ENCODE peak calls at places on chromosomes 13 and 19, in ten cellular contexts. Z is neural progenitor cell, R is small intestine, T is adrenal gland, X is IMR-90, Q is spleen, U is lower leg skin, S is cardiac fibroblast, D is AG04450, G is PC-3. F is an unnamed sample.

GRCh38 chr13:79988573-79988972 is 352.4 kb downstream of the SPRY2 start:
- DNase-seq in X (peak), G (peak), Z (no peak), R (peak), D (no peak), Q (no peak), U (no peak), S (peak), T (no peak), F (peak)

GRCh38 chr19:43507880-43508279 is 3.3 kb upstream of the PHLDB3 start:
- DNase-seq in Q (no peak), G (no peak), D (no peak), T (no peak), U (no peak), S (no peak), X (no peak), Z (no peak), R (peak), F (no peak)

GRCh38 chr19:58091251-58091995 is 6.6 kb downstream of the ZSCAN18 start:
- DNase-seq in G (no peak), R (no peak), S (no peak), U (no peak), Z (no peak), Q (no peak), D (no peak), X (no peak), T (no peak), F (no peak)

GRCh38 chr13:104954210-104954609 is 1581.3 kb downstream of the EFNB2 start:
- DNase-seq in D (no peak), G (no peak), U (no peak), R (no peak), X (no peak), T (no peak), Z (no peak), Q (no peak), S (peak), F (no peak)

GRCh38 chr19:42683917-42684513 is 56.3 kb downstream of the PSG3 start:
- DNase-seq in D (no peak), U (no peak), Z (peak), X (peak), S (peak), R (peak), Q (no peak), T (no peak), G (peak), F (peak)

GRCh38 chr13:35716186-35716585 is 239.7 kb upstream of the MAB21L1 start:
- DNase-seq in D (no peak), G (peak), U (no peak), S (peak), Q (no peak), T (no peak), X (peak), R (no peak), Z (no peak), F (no peak)

GRCh38 chr19:11138659-11139526 is 16.7 kb downstream of the SPC24 start:
- DNase-seq in U (peak), R (no peak), G (peak), D (no peak), Q (peak), X (peak), S (peak), Z (peak), T (peak), F (peak)

GRCh38 chr19:38049105-38049649 is 142.2 kb downstream of the SIPA1L3 start:
- DNase-seq in S (peak), D (no peak), G (no peak), X (no peak), Z (no peak), Q (peak), R (peak), T (no peak), U (no peak), F (peak)

GRCh38 chr13:77267362-77267761 is 59.5 kb downstream of the MYCBP2 start:
- DNase-seq in S (peak), X (peak), Z (no peak), G (no peak), U (no peak), Q (no peak), D (no peak), R (no peak), T (no peak), F (no peak)

GRCh38 chr13:113995051-113995601 is 21.2 kb upstream of the C13orf46 start:
- DNase-seq in Z (no peak), X (no peak), T (no peak), Q (peak), U (no peak), S (no peak), G (no peak), D (no peak), R (no peak), F (no peak)
- H3K4me3 ChIP-seq in Z (no peak), X (no peak), T (no peak), Q (no peak), U (no peak), S (no peak), G (no peak), D (no peak), R (no peak), F (no peak)

DNA sequence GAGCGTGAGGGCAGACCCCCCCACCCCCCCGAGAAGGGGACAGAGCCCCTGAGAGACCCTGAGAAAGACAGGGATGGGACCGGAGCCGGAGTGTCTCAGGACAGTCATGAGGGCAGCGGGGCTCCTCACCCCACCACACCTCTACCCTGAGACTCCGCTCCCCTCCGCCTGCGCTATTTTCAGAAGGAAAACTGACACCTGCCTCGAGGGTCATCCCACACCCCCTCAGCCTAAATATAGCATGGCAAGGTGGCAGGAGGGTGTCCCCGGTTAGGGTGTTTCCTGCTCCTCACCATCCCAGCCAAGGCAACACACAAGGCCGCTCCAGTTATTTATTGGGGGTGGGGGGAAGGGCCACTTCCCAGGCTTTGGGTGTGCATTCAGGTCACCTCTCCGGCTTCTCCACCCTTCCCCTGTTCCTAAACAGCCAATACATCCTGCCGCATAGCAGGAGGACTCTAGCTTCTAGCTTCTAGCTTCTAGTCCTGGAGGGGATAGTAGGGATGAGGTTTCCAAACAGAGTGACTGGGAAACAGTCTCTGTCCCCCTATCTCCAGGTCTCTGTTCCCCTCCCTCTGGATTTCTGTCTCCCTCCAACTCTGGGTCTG is 1.4 kb upstream of the NTF4 start:
- DNase-seq in D (no peak), S (no peak), X (no peak), Q (no peak), G (no peak), Z (no peak), U (no peak), T (no peak), R (no peak), F (no peak)
- H3K4me3 ChIP-seq in D (no peak), S (no peak), X (no peak), Q (no peak), G (no peak), Z (no peak), U (no peak), T (no peak), R (no peak), F (no peak)

DNA sequence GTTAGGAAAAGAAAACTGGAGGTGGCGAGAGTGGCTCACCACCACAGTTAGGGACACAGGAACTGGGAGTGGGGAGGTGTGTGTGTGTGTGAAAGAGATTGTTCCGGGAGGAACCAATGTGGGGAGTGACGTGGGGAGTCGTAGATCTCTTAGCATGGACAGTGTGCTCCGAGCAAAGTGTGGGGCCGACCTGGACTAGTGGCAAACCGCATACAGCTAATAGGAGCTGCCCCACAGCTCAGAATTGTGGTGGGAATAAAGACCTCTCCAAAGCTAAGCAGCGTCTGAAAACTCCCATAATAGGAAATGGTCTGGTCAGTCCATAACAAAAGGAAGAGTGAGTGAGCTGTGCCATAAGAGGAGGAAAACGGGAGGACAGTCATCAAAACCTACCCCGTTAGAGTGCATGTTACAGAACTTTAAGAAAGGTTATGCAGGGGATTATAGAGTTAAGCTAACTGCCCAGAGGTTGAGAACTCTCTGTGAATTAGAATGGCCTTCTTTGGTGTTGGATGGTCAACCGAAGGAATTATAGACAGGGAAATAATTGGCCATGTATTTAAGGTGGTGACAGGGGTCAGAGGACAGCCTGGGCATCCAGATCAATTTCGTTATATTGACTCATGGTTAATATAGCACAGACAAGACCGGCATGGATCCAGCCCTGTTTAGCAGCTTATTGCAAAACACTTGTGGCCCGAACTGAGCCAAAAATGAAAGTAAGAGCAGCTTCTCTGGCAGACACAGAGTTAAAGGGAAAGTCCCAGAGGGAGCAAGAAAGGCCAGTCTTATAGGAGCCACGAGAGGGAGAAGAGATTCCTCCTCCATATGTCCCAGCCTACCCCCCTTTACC is 8.9 kb upstream of the SLC15A1 start:
- DNase-seq in R (peak), S (peak), X (peak), U (peak), Z (no peak), G (no peak), Q (no peak), T (peak), D (peak), F (peak)
- H3K4me3 ChIP-seq in R (no peak), S (peak), X (peak), U (no peak), Z (no peak), G (no peak), Q (no peak), T (peak), D (peak), F (peak)

DNA sequence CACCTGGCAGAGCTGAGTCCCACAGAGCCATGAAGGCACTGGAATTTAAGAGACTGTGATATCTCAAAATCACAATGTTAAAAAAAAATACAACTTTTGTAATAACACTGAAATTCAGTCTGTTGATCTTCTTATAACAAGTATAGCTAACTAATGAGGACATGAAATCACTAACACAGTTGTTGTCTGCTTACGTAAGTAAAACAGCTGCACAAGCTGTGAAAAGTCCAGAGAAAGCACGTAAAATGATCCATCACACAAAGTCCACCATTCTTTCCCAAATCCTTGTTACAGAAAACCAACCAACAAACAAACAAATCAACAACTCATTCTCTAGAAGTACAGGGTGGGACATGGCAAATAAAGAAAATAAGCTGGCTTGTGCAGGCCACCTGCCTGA is 32.9 kb downstream of the FLT3 start:
- DNase-seq in X (no peak), T (no peak), D (no peak), U (no peak), G (no peak), Q (no peak), S (no peak), Z (no peak), R (no peak), F (no peak)
- H3K4me3 ChIP-seq in X (no peak), T (no peak), D (no peak), U (no peak), G (no peak), Q (no peak), S (no peak), Z (no peak), R (no peak), F (no peak)

GRCh38 chr19:55082023-55082851 is 6.6 kb downstream of the EPS8L1 start:
- DNase-seq in S (peak), T (no peak), Q (no peak), U (no peak), X (peak), G (peak), R (peak), D (no peak), Z (peak), F (peak)
- H3K4me3 ChIP-seq in S (no peak), T (no peak), Q (peak), U (no peak), X (peak), G (no peak), R (no peak), D (no peak), Z (peak), F (peak)

DNA sequence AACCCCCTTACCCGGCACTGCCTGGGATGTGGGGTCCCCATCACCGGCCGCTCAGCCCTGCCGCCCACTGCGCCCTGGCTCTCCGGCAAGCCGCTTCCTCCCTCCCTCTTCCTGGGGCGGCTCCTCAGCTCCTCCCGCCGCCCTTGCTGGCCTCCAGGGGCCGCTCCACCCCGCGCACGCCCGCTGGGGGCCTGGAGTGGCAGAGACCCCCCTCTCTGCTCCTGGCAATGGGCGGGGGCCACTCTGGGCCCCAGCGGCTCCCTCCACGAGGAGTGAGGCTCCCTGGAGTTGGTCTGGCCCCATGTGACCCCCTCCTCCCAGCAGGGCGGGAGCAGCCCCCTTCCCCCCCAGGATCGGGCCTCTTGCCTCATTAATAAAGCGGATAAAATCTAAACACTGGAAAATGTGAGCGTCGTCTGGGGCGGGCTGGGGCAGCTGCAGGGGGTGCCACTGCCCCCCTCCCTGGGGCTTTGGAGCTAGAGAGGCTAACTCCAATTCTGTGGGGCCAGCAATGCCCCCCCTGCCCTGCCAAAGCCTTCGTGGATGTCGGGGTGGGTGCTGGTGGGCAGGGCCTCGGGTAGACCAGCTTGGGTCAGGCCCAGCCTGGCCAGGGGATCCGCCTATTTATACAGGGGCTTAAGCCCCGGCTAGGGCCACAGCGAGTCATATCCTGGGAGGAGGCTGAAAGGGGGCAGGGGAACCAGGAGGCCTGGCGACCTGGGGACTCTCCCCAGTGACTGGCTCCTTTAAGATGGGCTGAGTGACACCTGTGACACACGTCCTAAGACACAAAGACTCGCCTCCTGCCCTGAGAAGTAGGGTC is at the start of gene PTGER1:
- DNase-seq in D (no peak), Z (peak), S (peak), G (peak), U (no peak), Q (no peak), R (no peak), X (peak), T (no peak), F (no peak)
- H3K4me3 ChIP-seq in D (peak), Z (peak), S (peak), G (peak), U (no peak), Q (peak), R (no peak), X (peak), T (no peak), F (no peak)

GRCh38 chr19:48720251-48720612 is 707 bp upstream of the MAMSTR start:
- DNase-seq in Q (no peak), Z (no peak), U (no peak), D (no peak), R (no peak), S (no peak), X (no peak), G (no peak), T (peak), F (no peak)

GRCh38 chr19:48717059-48717395 is 2.5 kb downstream of the MAMSTR start:
- DNase-seq in G (no peak), T (no peak), R (no peak), D (no peak), S (peak), X (peak), Z (no peak), U (no peak), Q (no peak), F (no peak)

GRCh38 chr19:48718711-48719231 is 754 bp downstream of the MAMSTR start:
- DNase-seq in Z (no peak), U (no peak), T (peak), X (no peak), S (no peak), D (no peak), R (no peak), G (no peak), Q (no peak), F (no peak)

GRCh38 chr19:48720613-48721296 is 1.2 kb upstream of the MAMSTR start:
- DNase-seq in U (peak), D (peak), X (peak), G (peak), R (peak), T (peak), S (peak), Q (peak), Z (peak), F (peak)

DNA sequence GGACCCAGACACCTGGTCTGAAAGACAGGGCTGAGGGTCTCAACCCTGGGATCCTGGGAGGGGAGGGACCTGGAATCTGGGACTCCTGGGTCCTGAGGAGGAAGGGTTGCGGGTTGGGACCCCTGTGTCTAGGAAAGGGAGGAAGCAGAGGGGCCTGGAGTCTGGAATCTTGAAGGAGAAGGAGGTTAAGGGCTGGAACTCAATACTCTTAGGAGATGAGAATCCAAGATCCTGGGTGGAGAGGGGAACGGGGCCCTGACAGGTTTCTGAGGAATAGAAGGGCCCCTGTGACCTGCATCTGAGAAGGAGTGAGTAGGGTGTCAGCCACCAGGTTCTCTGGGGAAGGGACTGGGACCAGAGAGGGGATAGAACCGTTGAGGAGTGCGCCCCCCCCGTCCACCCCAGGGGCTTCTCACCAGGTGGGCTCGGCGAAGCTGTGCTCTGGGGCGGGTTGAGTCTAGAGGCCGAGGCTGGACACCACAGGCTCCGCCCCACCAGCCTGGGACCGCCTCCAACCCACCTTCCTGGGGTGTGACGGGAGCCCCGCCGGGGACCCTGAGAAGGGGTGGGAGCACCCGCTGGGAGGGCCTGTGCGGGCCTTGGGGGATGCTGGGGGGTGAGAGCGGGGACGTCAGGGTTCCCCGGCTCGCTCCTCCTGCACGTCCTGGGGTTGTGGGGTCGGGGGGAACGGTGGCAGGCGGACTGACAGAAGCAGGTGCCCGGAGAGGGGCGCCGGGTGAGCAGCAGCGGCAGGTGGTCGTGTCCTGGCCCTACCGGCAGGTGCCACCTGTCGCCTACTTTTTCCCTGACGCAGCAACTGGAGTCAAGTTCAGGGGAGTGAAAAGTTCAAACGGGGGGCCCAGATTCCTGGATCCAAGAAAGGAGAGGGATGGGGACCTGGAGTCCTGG is at the start of gene MAMSTR:
- DNase-seq in Q (peak), T (peak), X (no peak), S (no peak), U (no peak), D (no peak), R (no peak), Z (no peak), G (no peak), F (no peak)
- H3K4me3 ChIP-seq in Q (peak), T (peak), X (no peak), S (peak), U (no peak), D (peak), R (no peak), Z (peak), G (peak), F (peak)

DNA sequence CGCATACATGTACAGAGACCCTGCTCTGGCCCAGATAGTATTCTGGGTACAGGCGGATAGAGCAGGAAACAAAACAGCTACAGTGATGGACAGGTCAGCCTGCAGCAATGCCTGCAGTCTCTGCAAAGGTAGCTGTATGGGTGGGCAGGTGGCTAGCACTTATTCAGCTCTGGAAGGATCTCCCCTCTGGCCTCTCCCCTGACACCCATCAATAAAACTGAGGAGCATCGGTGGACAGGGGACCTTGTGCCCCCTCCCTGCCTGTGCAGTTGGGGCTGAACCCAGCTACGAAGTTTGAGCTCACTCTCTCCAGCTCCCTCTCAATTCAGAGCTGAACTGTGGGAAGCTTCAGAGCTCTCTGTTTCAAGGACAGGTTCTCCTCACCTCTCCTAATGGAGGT is 1.6 kb downstream of the ALOX5AP start:
- DNase-seq in D (no peak), U (no peak), S (no peak), X (no peak), R (no peak), T (no peak), Z (no peak), G (no peak), Q (no peak), F (no peak)
- H3K4me3 ChIP-seq in D (no peak), U (no peak), S (no peak), X (no peak), R (no peak), T (no peak), Z (no peak), G (no peak), Q (peak), F (no peak)

DNA sequence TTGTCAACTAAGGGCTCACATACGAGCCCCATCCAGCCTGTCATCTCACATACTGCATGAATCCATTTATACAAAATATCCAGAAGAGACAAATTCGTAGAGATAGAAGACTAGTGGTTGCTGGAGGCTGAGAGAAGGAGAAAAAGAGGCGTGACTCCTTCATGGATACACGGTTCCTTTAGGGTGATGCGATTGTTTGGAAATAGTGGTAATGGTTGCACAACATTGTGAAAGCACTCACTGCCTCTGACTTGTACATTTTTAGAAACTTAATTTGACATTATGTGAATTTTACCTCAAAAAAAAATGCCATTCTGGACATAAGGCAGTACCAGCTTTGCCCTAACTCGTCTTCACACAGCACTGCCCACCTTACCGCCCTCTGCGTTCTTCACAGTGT is 27.3 kb downstream of the IGFL1 start:
- DNase-seq in U (no peak), Q (no peak), R (no peak), S (peak), G (no peak), Z (no peak), X (peak), D (no peak), T (no peak), F (no peak)
- H3K4me3 ChIP-seq in U (no peak), Q (no peak), R (no peak), S (no peak), G (no peak), Z (no peak), X (no peak), D (no peak), T (no peak), F (no peak)

GRCh38 chr13:30710442-30710841 is 24.9 kb upstream of the ALOX5AP start:
- DNase-seq in U (no peak), D (no peak), S (no peak), R (no peak), Z (no peak), Q (no peak), G (no peak), T (no peak), X (no peak), F (no peak)
- H3K4me3 ChIP-seq in U (no peak), D (no peak), S (no peak), R (no peak), Z (no peak), Q (no peak), G (no peak), T (no peak), X (no peak), F (no peak)